ENCODE peak calls at places on chromosome 9, in four cellular contexts. H, T, R and I are unnamed samples.

GRCh38 chr9:27791311-27791710 is 218.0 kb upstream of the C9orf72 start:
- DNase-seq in R (peak), T (no peak), H (no peak), I (no peak)

GRCh38 chr9:136525841-136526499 is 19.9 kb downstream of the NOTCH1 start:
- DNase-seq in T (no peak), R (no peak), H (no peak), I (no peak)

GRCh38 chr9:14652729-14653377 is 40.4 kb downstream of the ZDHHC21 start:
- DNase-seq in T (no peak), R (peak), H (no peak), I (no peak)

GRCh38 chr9:14250779-14251145 is 63.2 kb downstream of the NFIB start:
- DNase-seq in R (no peak), T (no peak), H (no peak), I (no peak)

GRCh38 chr9:92709240-92709639 is 39.3 kb upstream of the IPPK start:
- DNase-seq in T (peak), H (no peak), R (no peak), I (no peak)

GRCh38 chr9:105959491-105959890 is 265.1 kb downstream of the TMEM38B start:
- DNase-seq in T (no peak), H (no peak), R (no peak), I (no peak)

GRCh38 chr9:14749738-14750137 is 27.2 kb upstream of the CER1 start:
- DNase-seq in H (no peak), T (no peak), R (no peak), I (no peak)

GRCh38 chr9:110877376-110877775 is 160.9 kb downstream of the LPAR1 start:
- DNase-seq in R (no peak), T (no peak), H (no peak), I (no peak)

GRCh38 chr9:12822111-12822510 is 47.3 kb downstream of the LURAP1L start:
- DNase-seq in H (no peak), R (no peak), T (no peak), I (no peak)

GRCh38 chr9:5518061-5518936 is 8.0 kb downstream of the PDCD1LG2 start:
- DNase-seq in H (no peak), T (no peak), R (no peak), I (no peak)

GRCh38 chr9:120376101-120376500 is 203.9 kb downstream of the CDK5RAP2 start:
- DNase-seq in R (no peak), H (no peak), T (no peak), I (no peak)

GRCh38 chr9:129506892-129507291 is 114.0 kb downstream of the C9orf50 start:
- DNase-seq in R (peak), H (no peak), T (no peak), I (no peak)

GRCh38 chr9:86096382-86096781 is 3.0 kb downstream of the GOLM1 start:
- DNase-seq in T (no peak), H (no peak), R (peak), I (no peak)

GRCh38 chr9:19998153-19998552 is 209.3 kb upstream of the SLC24A2 start:
- DNase-seq in T (no peak), R (peak), H (no peak), I (no peak)

GRCh38 chr9:87088192-87088591 is 140.9 kb upstream of the GAS1 start:
- DNase-seq in T (no peak), H (no peak), R (no peak), I (no peak)

GRCh38 chr9:37209431-37210386 is 89.3 kb downstream of the ZCCHC7 start:
- DNase-seq in T (no peak), R (no peak), H (no peak), I (no peak)

GRCh38 chr9:81902601-81903000 is 25.6 kb upstream of the SPATA31D4 start:
- DNase-seq in R (peak), T (no peak), H (no peak), I (no peak)

GRCh38 chr9:6873862-6874261 is 116.1 kb downstream of the KDM4C start:
- DNase-seq in H (no peak), R (peak), T (no peak), I (no peak)

GRCh38 chr9:20208951-20209350 is 413.3 kb downstream of the MLLT3 start:
- DNase-seq in H (no peak), R (no peak), T (no peak), I (no peak)

GRCh38 chr9:105117111-105117682 is 127.3 kb upstream of the SLC44A1 start:
- DNase-seq in T (no peak), H (no peak), R (no peak), I (no peak)

GRCh38 chr9:113650207-113651131 is 186.9 kb downstream of the RGS3 start:
- DNase-seq in H (no peak), T (no peak), R (peak), I (no peak)

GRCh38 chr9:135789838-135790291 is 87.9 kb downstream of the KCNT1 start:
- DNase-seq in T (no peak), H (no peak), R (no peak), I (no peak)

GRCh38 chr9:2281031-2281802 is 266.1 kb downstream of the SMARCA2 start:
- DNase-seq in T (no peak), H (no peak), R (peak), I (no peak)

GRCh38 chr9:76353280-76353679 is 40.9 kb downstream of the RFK start:
- DNase-seq in H (no peak), T (no peak), R (no peak), I (no peak)

GRCh38 chr9:16121593-16121992 is 568.8 kb downstream of the CCDC171 start:
- DNase-seq in T (no peak), R (peak), H (no peak), I (no peak)

GRCh38 chr9:112623198-112623597 is 94.7 kb downstream of the INIP start:
- DNase-seq in T (no peak), R (no peak), H (no peak), I (no peak)

GRCh38 chr9:95074632-95075269 is 242.8 kb downstream of the FANCC start:
- DNase-seq in R (no peak), T (no peak), H (no peak), I (peak)

GRCh38 chr9:74355107-74355506 is 142.0 kb upstream of the RORB start:
- DNase-seq in T (no peak), R (no peak), H (no peak), I (no peak)

GRCh38 chr9:70229026-70229425 is 29.8 kb upstream of the SMC5 start:
- DNase-seq in R (no peak), T (no peak), H (no peak), I (peak)

GRCh38 chr9:70228098-70228497 is 30.7 kb upstream of the SMC5 start:
- DNase-seq in R (no peak), T (no peak), H (no peak), I (no peak)

GRCh38 chr9:70232476-70232875 is 26.3 kb upstream of the SMC5 start:
- DNase-seq in H (no peak), R (no peak), T (no peak), I (no peak)

DNA sequence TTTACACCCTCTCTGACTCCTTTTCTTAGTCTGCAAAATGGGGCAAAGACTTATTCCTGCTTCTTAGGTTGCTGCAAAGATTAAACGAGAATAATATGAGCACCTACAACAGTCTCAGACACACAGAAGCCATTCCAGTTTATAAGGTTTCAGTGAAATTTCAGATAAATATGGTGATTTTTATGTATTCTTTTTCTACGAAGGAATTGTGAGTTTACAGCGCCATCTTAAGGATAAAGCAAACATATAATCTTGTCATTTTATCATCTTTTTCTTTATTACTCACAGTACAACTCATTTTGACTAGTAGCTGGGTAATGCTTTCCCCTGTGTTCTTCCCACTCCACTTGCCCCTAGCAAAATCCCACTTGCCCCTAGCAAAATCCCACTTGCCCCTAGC is 29.2 kb upstream of the SMC5 start:
- DNase-seq in H (no peak), R (peak), T (no peak), I (no peak)
- TF ChIP-seq CTCF in H (peak), R (peak), T (peak), I (no peak)

GRCh38 chr9:29850664-29851063 is 2277.4 kb upstream of the C9orf72 start:
- DNase-seq in T (no peak), R (no peak), H (no peak), I (no peak)
- TF ChIP-seq CTCF in T (no peak), R (no peak), H (no peak), I (no peak)

DNA sequence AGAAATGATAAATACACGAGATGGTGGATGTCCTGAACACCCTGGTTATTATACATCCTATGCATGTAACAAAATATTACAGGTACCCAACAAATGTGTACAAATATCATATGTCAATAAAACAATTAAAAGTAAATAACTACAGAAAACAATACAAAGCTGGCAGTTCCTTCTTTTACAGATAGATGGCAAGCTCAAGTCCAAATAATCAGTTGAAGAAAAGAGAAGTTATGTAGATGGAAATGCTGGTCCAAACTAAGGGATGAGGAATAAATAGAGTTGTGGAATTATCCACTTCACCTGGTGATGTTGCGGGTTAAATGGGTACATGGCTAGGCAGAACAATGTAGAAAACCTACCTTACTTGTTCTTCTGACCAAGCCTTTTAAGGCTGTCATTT is 79.4 kb downstream of the PALM2AKAP2 start:
- DNase-seq in T (no peak), H (no peak), R (no peak), I (no peak)
- TF ChIP-seq CTCF in T (peak), H (peak), R (peak), I (no peak)

DNA sequence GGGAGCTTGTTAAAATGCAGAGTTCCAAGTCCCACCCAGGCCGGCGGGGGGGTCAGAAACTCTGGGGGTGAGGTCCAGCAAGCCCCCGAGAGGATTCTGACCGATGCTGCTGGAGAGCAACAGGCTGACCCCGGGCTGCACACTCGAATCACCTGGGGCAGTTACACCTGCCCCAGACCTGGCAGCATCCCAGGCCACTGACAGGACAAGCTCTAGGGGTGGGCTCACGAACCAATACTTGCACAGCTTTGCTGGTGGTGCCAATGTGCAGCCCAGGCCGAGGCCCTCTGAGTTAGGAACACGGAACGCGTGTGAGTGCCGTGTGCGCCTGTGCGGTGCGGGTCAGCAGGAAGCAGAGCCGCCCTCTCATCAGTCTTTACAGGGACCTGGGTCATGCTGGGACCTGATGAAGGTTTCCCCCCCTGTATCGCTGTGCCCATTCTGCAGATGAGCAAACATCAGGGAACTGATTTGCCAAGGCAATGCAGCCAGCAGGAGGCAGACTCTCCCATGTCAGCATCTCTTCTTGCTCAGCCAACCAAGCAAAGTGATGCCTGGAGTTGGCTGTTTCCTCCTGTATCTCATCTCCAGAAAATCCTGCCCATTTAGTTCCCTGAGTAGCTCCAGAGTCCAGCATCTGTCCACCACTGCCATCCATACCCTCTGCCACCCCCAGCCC is 16.3 kb downstream of the FAM163B start:
- DNase-seq in T (no peak), R (peak), H (no peak), I (no peak)
- TF ChIP-seq CTCF in T (no peak), R (peak), H (no peak), I (no peak)